ENCODE peak calls at places on chromosomes 4 and X, in four cellular contexts. One of them, this sample, is unnamed.

GRCh38 chrX:19017271-19017670 is 33.4 kb upstream of the PHKA2 start:
- DNase-seq in endothelial cell of umbilical vein: no peak
- DNase-seq in SK-N-SH: peak; percentile 73
- DNase-seq in A549: peak; percentile 61
- DNase-seq in this sample: no peak

GRCh38 chr4:28287837-28288236 is 1427.2 kb downstream of the STIM2 start:
- DNase-seq in SK-N-SH: no peak
- DNase-seq in A549: peak; percentile 84
- DNase-seq in endothelial cell of umbilical vein: peak; percentile 63
- DNase-seq in this sample: no peak

GRCh38 chr4:55075376-55075775 is 50.0 kb downstream of the KDR start:
- DNase-seq in A549: no peak
- DNase-seq in endothelial cell of umbilical vein: no peak
- DNase-seq in SK-N-SH: no peak
- DNase-seq in this sample: no peak

GRCh38 chr4:122045533-122045932 is 93.7 kb upstream of the TRPC3 start:
- DNase-seq in SK-N-SH: peak; percentile 3
- DNase-seq in A549: peak; percentile 51
- DNase-seq in endothelial cell of umbilical vein: peak; percentile 78
- DNase-seq in this sample: no peak

GRCh38 chr4:119897260-119897659 is 169.4 kb downstream of the MAD2L1 start:
- DNase-seq in SK-N-SH: peak; percentile 31
- DNase-seq in endothelial cell of umbilical vein: no peak
- DNase-seq in A549: no peak
- DNase-seq in this sample: no peak

GRCh38 chr4:71296945-71297344 is 41.9 kb upstream of the SLC4A4 start:
- DNase-seq in endothelial cell of umbilical vein: no peak
- DNase-seq in SK-N-SH: no peak
- DNase-seq in A549: no peak
- DNase-seq in this sample: no peak

GRCh38 chr4:46506876-46507275 is 116.9 kb upstream of the GABRA2 start:
- DNase-seq in SK-N-SH: no peak
- DNase-seq in endothelial cell of umbilical vein: no peak
- DNase-seq in A549: no peak
- DNase-seq in this sample: no peak

GRCh38 chrX:102684772-102685520 is 27.3 kb upstream of the GPRASP2 start:
- DNase-seq in SK-N-SH: no peak
- DNase-seq in A549: no peak
- DNase-seq in endothelial cell of umbilical vein: no peak
- DNase-seq in this sample: no peak

GRCh38 chr4:1206299-1207156 is 34.1 kb upstream of the SPON2 start:
- DNase-seq in A549: no peak
- DNase-seq in endothelial cell of umbilical vein: no peak
- DNase-seq in SK-N-SH: no peak
- DNase-seq in this sample: no peak

GRCh38 chrX:21993265-21993664 is 38.9 kb upstream of the PHEX start:
- DNase-seq in SK-N-SH: no peak
- DNase-seq in endothelial cell of umbilical vein: no peak
- DNase-seq in A549: no peak
- DNase-seq in this sample: no peak

GRCh38 chrX:110310896-110311295 is 7.0 kb downstream of the AMMECR1 start:
- DNase-seq in A549: no peak
- DNase-seq in SK-N-SH: no peak
- DNase-seq in endothelial cell of umbilical vein: no peak
- DNase-seq in this sample: no peak

GRCh38 chr4:13455411-13455810 is 28.7 kb downstream of the RAB28 start:
- DNase-seq in A549: no peak
- DNase-seq in endothelial cell of umbilical vein: no peak
- DNase-seq in SK-N-SH: no peak
- DNase-seq in this sample: no peak

GRCh38 chrX:71214152-71214551 is 8.9 kb upstream of the GJB1 start:
- DNase-seq in A549: no peak
- DNase-seq in SK-N-SH: no peak
- DNase-seq in endothelial cell of umbilical vein: no peak
- DNase-seq in this sample: no peak

GRCh38 chr4:159504634-159505033 is 401.8 kb downstream of the RAPGEF2 start:
- DNase-seq in SK-N-SH: no peak
- DNase-seq in endothelial cell of umbilical vein: peak; percentile 83
- DNase-seq in A549: no peak
- DNase-seq in this sample: no peak

GRCh38 chrX:98029861-98030260 is 1146.2 kb downstream of the RPA4 start:
- DNase-seq in endothelial cell of umbilical vein: no peak
- DNase-seq in A549: no peak
- DNase-seq in SK-N-SH: no peak
- DNase-seq in this sample: no peak

GRCh38 chr4:145887241-145887964 is 51.2 kb downstream of the ZNF827 start:
- DNase-seq in SK-N-SH: no peak
- DNase-seq in A549: no peak
- DNase-seq in endothelial cell of umbilical vein: peak; percentile 45
- DNase-seq in this sample: no peak

GRCh38 chrX:72621619-72622485 is 49.2 kb upstream of the HDAC8 start:
- DNase-seq in A549: peak; percentile 15
- DNase-seq in endothelial cell of umbilical vein: peak; percentile 66
- DNase-seq in SK-N-SH: no peak
- DNase-seq in this sample: no peak

GRCh38 chr4:86606809-86607208 is 12.7 kb downstream of the PTPN13 start:
- DNase-seq in A549: no peak
- DNase-seq in SK-N-SH: no peak
- DNase-seq in endothelial cell of umbilical vein: no peak
- DNase-seq in this sample: no peak

GRCh38 chrX:134782796-134783195 is 124.5 kb upstream of the PLAC1 start:
- DNase-seq in SK-N-SH: peak; percentile 23
- DNase-seq in endothelial cell of umbilical vein: peak; percentile 54
- DNase-seq in A549: peak; percentile 35
- DNase-seq in this sample: no peak

GRCh38 chrX:16187024-16187698 is 19.9 kb downstream of the MAGEB17 start:
- DNase-seq in A549: peak; percentile 51
- DNase-seq in SK-N-SH: no peak
- DNase-seq in endothelial cell of umbilical vein: peak; percentile 24
- DNase-seq in this sample: no peak

GRCh38 chr4:71498624-71499023 is 159.8 kb downstream of the SLC4A4 start:
- DNase-seq in SK-N-SH: no peak
- DNase-seq in endothelial cell of umbilical vein: no peak
- DNase-seq in A549: no peak
- DNase-seq in this sample: no peak

GRCh38 chr4:86218721-86219481 is 141.0 kb downstream of the MAPK10 start:
- DNase-seq in A549: peak; percentile 79
- DNase-seq in SK-N-SH: peak; percentile 40
- DNase-seq in endothelial cell of umbilical vein: peak; percentile 32
- DNase-seq in this sample: no peak

GRCh38 chr4:153488719-153489384 is 22.7 kb downstream of the TMEM131L start:
- DNase-seq in SK-N-SH: no peak
- DNase-seq in A549: no peak
- DNase-seq in endothelial cell of umbilical vein: no peak
- DNase-seq in this sample: no peak

GRCh38 chr4:186021461-186022167 is 47.3 kb upstream of the TLR3 start:
- DNase-seq in SK-N-SH: peak; percentile 82
- DNase-seq in endothelial cell of umbilical vein: peak; percentile 69
- DNase-seq in A549: peak; percentile 21
- DNase-seq in this sample: no peak

GRCh38 chr4:104693601-104694201 is 199.0 kb upstream of the CXXC4 start:
- DNase-seq in SK-N-SH: peak; percentile 11
- DNase-seq in endothelial cell of umbilical vein: no peak
- DNase-seq in A549: peak; percentile 23
- DNase-seq in this sample: no peak

GRCh38 chrX:16869393-16870094 is 618 bp downstream of the RBBP7 start:
- DNase-seq in endothelial cell of umbilical vein: peak; percentile 13
- DNase-seq in A549: peak; percentile 32
- DNase-seq in SK-N-SH: peak; percentile 77
- DNase-seq in this sample: peak; percentile 48

GRCh38 chr4:100240008-100240407 is 49.7 kb upstream of the DDIT4L start:
- DNase-seq in A549: no peak
- DNase-seq in SK-N-SH: no peak
- DNase-seq in endothelial cell of umbilical vein: no peak
- DNase-seq in this sample: no peak

GRCh38 chr4:186203391-186203802 is 12.0 kb downstream of the CYP4V2 start:
- DNase-seq in endothelial cell of umbilical vein: peak; percentile 23
- DNase-seq in A549: no peak
- DNase-seq in SK-N-SH: peak; percentile 39
- DNase-seq in this sample: no peak

GRCh38 chr4:24054910-24055309 is 165.1 kb upstream of the PPARGC1A start:
- DNase-seq in SK-N-SH: no peak
- DNase-seq in endothelial cell of umbilical vein: no peak
- DNase-seq in A549: no peak
- DNase-seq in this sample: no peak

GRCh38 chr4:158051401-158052235 is 121.2 kb downstream of the GASK1B start:
- DNase-seq in endothelial cell of umbilical vein: no peak
- DNase-seq in SK-N-SH: no peak
- DNase-seq in A549: peak; percentile 6
- DNase-seq in this sample: no peak

GRCh38 chr4:16125571-16126445 is 42.0 kb upstream of the PROM1 start:
- DNase-seq in SK-N-SH: no peak
- DNase-seq in A549: no peak
- DNase-seq in endothelial cell of umbilical vein: no peak
- DNase-seq in this sample: no peak

GRCh38 chr4:177436456-177436855 is 5.8 kb downstream of the AGA start:
- DNase-seq in endothelial cell of umbilical vein: no peak
- DNase-seq in A549: no peak
- DNase-seq in SK-N-SH: no peak
- DNase-seq in this sample: no peak

GRCh38 chr4:99275050-99275449 is 15.7 kb downstream of the ADH1A start:
- DNase-seq in endothelial cell of umbilical vein: no peak
- DNase-seq in A549: no peak
- DNase-seq in SK-N-SH: no peak
- DNase-seq in this sample: no peak

GRCh38 chr4:87011340-87012034 is 76.7 kb downstream of the AFF1 start:
- DNase-seq in endothelial cell of umbilical vein: peak; percentile 93
- DNase-seq in SK-N-SH: no peak
- DNase-seq in A549: peak; percentile 80
- DNase-seq in this sample: no peak

GRCh38 chrX:130566028-130566683 is 164.4 kb downstream of the RBMX2 start:
- DNase-seq in endothelial cell of umbilical vein: no peak
- DNase-seq in A549: no peak
- DNase-seq in SK-N-SH: no peak
- DNase-seq in this sample: no peak

GRCh38 chr4:41360214-41360910 is 103.6 kb downstream of the UCHL1 start:
- DNase-seq in SK-N-SH: peak; percentile 90
- DNase-seq in A549: peak; percentile 61
- DNase-seq in endothelial cell of umbilical vein: peak; percentile 70
- DNase-seq in this sample: no peak

GRCh38 chr4:70544279-70544870 is 26.0 kb downstream of the AMTN start:
- DNase-seq in SK-N-SH: no peak
- DNase-seq in A549: no peak
- DNase-seq in endothelial cell of umbilical vein: peak; percentile 23
- DNase-seq in this sample: no peak

GRCh38 chrX:131711478-131711867 is 167.6 kb downstream of the OR13H1 start:
- DNase-seq in A549: no peak
- DNase-seq in SK-N-SH: no peak
- DNase-seq in endothelial cell of umbilical vein: no peak
- DNase-seq in this sample: no peak

DNA sequence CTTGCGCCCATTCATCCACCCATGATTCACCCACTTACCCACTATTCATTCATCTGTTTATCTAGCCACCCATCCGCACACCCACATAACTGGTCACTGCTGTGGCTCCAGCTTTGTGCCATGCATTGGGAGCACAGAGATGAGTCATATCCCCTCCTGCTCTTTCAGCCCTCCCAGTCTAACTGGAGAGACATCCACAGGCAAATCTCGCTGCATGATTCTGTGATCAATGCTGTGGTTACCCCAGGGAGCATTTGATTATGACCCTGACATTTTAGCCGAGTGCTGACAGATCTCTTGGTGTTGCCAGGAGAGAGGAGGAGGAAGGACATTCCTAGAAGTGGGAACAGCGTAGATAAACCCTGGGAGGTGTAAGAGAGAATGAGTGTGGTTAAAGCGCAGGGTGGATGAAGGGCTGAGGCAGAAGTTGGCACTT is 10.4 kb upstream of the PORCN start:
- DNase-seq in endothelial cell of umbilical vein: peak; percentile 44
- DNase-seq in SK-N-SH: no peak
- DNase-seq in A549: no peak
- DNase-seq in this sample: no peak
- TF ChIP-seq MAX in endothelial cell of umbilical vein: no peak
- TF ChIP-seq MAX in SK-N-SH: no peak
- TF ChIP-seq MAX in A549: no peak
- TF ChIP-seq MAX in this sample: no peak

DNA sequence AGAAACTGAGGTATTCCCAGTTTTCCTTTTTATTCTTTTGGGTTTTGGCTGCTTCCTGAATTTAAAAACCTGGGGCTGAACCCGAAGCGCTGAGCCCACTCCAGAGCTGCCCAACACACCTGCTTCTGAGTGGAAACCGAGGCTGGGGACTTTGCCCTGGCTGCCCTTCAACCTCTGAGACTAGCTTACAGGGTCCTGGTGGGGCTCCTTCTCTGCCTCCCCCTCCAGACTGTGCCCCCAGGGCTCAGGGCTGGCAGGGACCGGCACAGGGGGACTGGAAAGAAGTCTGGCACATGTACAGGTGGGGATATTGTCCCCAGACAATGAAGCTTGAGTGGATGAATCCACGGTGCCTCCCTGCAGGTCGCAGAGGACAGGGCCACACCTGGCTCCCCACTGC is 240.4 kb upstream of the PSAPL1 start:
- DNase-seq in A549: no peak
- DNase-seq in endothelial cell of umbilical vein: no peak
- DNase-seq in SK-N-SH: no peak
- DNase-seq in this sample: no peak
- TF ChIP-seq MAX in A549: no peak
- TF ChIP-seq MAX in endothelial cell of umbilical vein: no peak
- TF ChIP-seq MAX in SK-N-SH: no peak
- TF ChIP-seq MAX in this sample: no peak

GRCh38 chr4:144351306-144351705 is 210.8 kb upstream of the GYPA start:
- DNase-seq in SK-N-SH: no peak
- DNase-seq in endothelial cell of umbilical vein: no peak
- DNase-seq in A549: no peak
- DNase-seq in this sample: no peak

GRCh38 chr4:144355809-144356757 is 215.6 kb upstream of the GYPA start:
- DNase-seq in A549: peak; percentile 73
- DNase-seq in endothelial cell of umbilical vein: peak; percentile 88
- DNase-seq in SK-N-SH: no peak
- DNase-seq in this sample: no peak

GRCh38 chr4:144350706-144351105 is 210.2 kb upstream of the GYPA start:
- DNase-seq in SK-N-SH: no peak
- DNase-seq in endothelial cell of umbilical vein: peak; percentile 38
- DNase-seq in A549: no peak
- DNase-seq in this sample: no peak

GRCh38 chr4:144356941-144357381 is 216.4 kb upstream of the GYPA start:
- DNase-seq in SK-N-SH: no peak
- DNase-seq in endothelial cell of umbilical vein: peak; percentile 13
- DNase-seq in A549: no peak
- DNase-seq in this sample: no peak

GRCh38 chr4:144353240-144353639 is 212.7 kb upstream of the GYPA start:
- DNase-seq in endothelial cell of umbilical vein: no peak
- DNase-seq in SK-N-SH: no peak
- DNase-seq in A549: no peak
- DNase-seq in this sample: no peak
- TF ChIP-seq MAX in endothelial cell of umbilical vein: no peak
- TF ChIP-seq MAX in SK-N-SH: no peak
- TF ChIP-seq MAX in A549: no peak
- TF ChIP-seq MAX in this sample: no peak

DNA sequence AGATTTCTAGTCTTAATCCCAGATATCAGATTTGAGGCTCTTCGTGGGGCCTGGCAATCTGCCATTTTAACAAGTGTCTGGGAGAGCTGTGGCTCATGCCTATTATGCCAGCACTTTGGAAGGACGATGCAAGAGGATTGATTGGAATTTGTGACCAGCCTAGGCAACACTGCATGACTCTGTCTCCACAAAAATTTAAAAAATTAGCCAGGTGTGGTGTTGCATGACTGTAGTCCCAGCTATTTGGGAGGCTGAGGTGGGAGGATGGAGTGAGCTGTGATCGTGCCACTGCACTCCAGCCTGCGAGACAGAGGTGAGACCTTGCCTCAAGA is 19.6 kb upstream of the YTHDC1 start:
- DNase-seq in endothelial cell of umbilical vein: no peak
- DNase-seq in SK-N-SH: no peak
- DNase-seq in A549: peak; percentile 63
- DNase-seq in this sample: no peak
- TF ChIP-seq MAX in endothelial cell of umbilical vein: no peak
- TF ChIP-seq MAX in SK-N-SH: no peak
- TF ChIP-seq MAX in A549: no peak
- TF ChIP-seq MAX in this sample: no peak